ENCODE peak calls at places on chromosomes 16 and 17, in five cellular contexts. F is psoas muscle, O is glutamatergic neuron, V is fibroblast of lung, J is sigmoid colon. D is an unnamed sample.
A peak's percentile ranks its signal among the peaks of the same experiment; 100 is the strongest.

GRCh38 chr16:68370921-68371651 is 60.3 kb downstream of the PRMT7 start:
- DNase-seq in F (no peak), V (no peak), J (no peak), O (no peak), D (peak; percentile 89)

GRCh38 chr16:88076211-88076931 is 125.1 kb downstream of the BANP start:
- DNase-seq in O (peak; percentile 14), F (no peak), V (no peak), J (no peak), D (no peak)

GRCh38 chr17:78125138-78125913 is 3.2 kb downstream of the TMC6 start:
- DNase-seq in O (no peak), V (no peak), J (no peak), F (no peak), D (no peak)

GRCh38 chr17:82238562-82239201 is 9.8 kb downstream of the SLC16A3 start:
- DNase-seq in F (peak; percentile 68), J (peak; percentile 94), V (peak; percentile 87), O (no peak), D (no peak)

GRCh38 chr17:41415411-41415810 is 9.0 kb downstream of the KRT37 start:
- DNase-seq in J (no peak), V (no peak), O (no peak), F (no peak), D (no peak)

GRCh38 chr17:50689251-50689650 is 18.5 kb downstream of the ANKRD40 start:
- DNase-seq in F (no peak), V (peak; percentile 71), O (peak; percentile 39), J (no peak), D (no peak)

GRCh38 chr17:72640415-72641165 is 451.9 kb downstream of the SLC39A11 start:
- DNase-seq in F (no peak), J (no peak), V (no peak), O (no peak), D (no peak)

GRCh38 chr16:23949630-23950290 is 114.0 kb downstream of the PRKCB start:
- DNase-seq in O (no peak), J (no peak), V (no peak), F (peak; percentile 17), D (no peak)

GRCh38 chr16:88920618-88921602 is 54.5 kb upstream of the PABPN1L start:
- DNase-seq in O (peak; percentile 48), J (peak; percentile 87), F (peak; percentile 78), V (peak; percentile 55), D (no peak)

GRCh38 chr16:72537684-72538083 is 365.7 kb upstream of the PMFBP1 start:
- DNase-seq in J (no peak), O (no peak), V (peak; percentile 78), F (no peak), D (no peak)

GRCh38 chr17:73835605-73836004 is 191.4 kb upstream of the SDK2 start:
- DNase-seq in V (no peak), O (no peak), F (no peak), J (no peak), D (no peak)

GRCh38 chr17:52271781-52272180 is 113.3 kb upstream of the CA10 start:
- DNase-seq in F (no peak), O (no peak), V (no peak), J (no peak), D (no peak)

GRCh38 chr17:19719365-19720209 is 3.2 kb upstream of the SLC47A2 start:
- DNase-seq in O (no peak), V (no peak), J (no peak), F (no peak), D (no peak)

GRCh38 chr16:74836111-74836671 is 61.6 kb upstream of the FA2H start:
- DNase-seq in V (no peak), O (no peak), F (no peak), J (no peak), D (no peak)

GRCh38 chr16:86722970-86723369 is 144.6 kb downstream of the FOXL1 start:
- DNase-seq in J (no peak), V (no peak), O (no peak), F (no peak), D (no peak)

GRCh38 chr17:11300738-11301137 is 59.7 kb downstream of the SHISA6 start:
- DNase-seq in F (no peak), O (no peak), J (no peak), V (no peak), D (no peak)

DNA sequence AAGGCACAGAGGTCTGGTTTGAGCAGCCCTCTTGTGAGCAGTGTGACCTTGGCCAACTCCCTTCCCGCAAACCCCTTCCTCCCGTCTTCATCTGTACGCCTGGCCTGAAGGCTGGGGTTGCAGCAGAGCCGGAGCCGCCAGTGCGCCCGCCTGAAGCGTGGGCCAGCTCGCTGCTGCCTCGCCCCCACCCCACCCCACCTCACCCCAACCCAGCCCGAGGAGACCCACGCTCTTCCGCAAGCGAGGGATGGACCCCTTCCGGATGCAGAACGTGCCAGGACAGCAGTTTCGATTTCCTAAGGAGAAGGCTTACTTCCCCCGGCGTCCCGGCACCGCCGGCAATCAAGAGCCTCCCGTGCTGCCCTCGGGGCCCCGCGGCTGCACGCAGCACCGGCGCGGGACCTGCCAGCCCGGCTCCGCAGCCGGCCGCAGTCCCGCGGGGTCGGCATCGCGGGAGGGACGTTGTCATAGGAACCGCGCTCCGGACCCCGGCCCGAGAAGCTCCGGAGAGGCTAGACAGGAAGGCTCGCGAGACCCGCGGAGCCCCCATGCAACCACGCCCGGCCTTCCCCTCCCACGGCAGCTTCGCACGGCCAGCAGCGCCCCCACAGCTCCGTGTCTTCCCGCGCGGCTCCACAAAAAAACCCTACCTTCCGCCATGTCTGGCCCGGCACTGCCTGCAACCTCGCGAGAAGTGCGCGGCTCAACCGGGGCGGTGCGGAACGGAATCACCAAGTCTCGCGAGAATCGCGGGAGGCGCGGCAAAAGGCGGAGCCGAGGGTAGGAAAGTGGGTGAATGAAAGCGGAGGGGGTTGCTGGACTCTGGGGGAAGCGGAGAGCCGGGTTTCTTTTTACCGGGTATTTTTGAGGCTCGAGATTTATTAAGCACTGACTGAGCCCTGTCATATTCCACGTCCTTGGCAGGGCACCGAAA is at the start of gene ANKFY1:
- DNase-seq in J (peak; percentile 98), F (peak; percentile 97), O (peak; percentile 99), V (peak; percentile 88), D (peak; percentile 98)
- TF ChIP-seq CTCF in J (no peak), F (peak; percentile 8), O (no peak), V (no peak), D (peak; percentile 58)

GRCh38 chr17:2368383-2368782 is 31.1 kb downstream of the SGSM2 start:
- DNase-seq in J (no peak), F (no peak), O (no peak), V (no peak), D (no peak)

GRCh38 chr17:2370211-2370589 is 30.7 kb downstream of the MNT start:
- DNase-seq in O (no peak), V (no peak), F (no peak), J (no peak), D (no peak)

GRCh38 chr17:2371183-2372130 is 29.4 kb downstream of the MNT start:
- DNase-seq in V (no peak), J (no peak), F (no peak), O (no peak), D (peak; percentile 94)

GRCh38 chr17:2369039-2369438 is 31.7 kb downstream of the SGSM2 start:
- DNase-seq in V (no peak), J (no peak), O (no peak), F (no peak), D (no peak)

DNA sequence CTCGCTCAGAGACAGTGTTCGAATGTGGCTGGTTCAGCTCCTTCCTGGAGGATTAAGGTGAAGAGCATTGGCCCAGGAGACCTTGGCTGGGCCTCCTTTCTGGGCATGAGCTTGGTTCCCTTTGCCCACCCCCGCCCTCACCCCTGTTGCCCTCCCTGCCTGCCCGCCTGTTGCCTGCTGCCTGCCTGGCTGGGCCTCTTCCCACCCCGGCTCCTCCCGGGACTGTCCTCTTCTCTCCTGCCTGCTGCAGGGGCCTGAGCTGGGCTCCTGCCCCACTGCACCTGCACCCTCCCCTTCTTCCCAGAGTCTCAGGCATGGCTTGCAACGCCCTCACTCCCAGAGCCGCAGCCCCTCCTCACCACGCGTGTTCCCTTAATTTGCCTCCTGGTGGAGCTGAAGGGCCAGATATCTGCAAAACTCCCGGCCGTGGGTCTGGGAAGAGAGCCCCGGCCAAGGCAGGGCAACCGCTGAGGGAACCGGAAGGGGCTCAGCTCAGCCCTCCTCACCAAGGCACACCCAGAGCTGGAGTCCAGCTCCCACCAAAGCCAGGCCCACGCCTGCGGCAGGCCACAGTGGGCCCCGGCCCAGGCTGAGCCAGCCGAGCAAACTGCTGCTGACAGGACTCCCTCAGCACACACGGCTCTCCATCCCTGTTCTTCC is 31.2 kb downstream of the MNT start:
- DNase-seq in F (no peak), O (peak; percentile 67), V (no peak), J (no peak), D (no peak)
- TF ChIP-seq CTCF in F (no peak), O (peak; percentile 12), V (no peak), J (no peak), D (peak; percentile 48)

DNA sequence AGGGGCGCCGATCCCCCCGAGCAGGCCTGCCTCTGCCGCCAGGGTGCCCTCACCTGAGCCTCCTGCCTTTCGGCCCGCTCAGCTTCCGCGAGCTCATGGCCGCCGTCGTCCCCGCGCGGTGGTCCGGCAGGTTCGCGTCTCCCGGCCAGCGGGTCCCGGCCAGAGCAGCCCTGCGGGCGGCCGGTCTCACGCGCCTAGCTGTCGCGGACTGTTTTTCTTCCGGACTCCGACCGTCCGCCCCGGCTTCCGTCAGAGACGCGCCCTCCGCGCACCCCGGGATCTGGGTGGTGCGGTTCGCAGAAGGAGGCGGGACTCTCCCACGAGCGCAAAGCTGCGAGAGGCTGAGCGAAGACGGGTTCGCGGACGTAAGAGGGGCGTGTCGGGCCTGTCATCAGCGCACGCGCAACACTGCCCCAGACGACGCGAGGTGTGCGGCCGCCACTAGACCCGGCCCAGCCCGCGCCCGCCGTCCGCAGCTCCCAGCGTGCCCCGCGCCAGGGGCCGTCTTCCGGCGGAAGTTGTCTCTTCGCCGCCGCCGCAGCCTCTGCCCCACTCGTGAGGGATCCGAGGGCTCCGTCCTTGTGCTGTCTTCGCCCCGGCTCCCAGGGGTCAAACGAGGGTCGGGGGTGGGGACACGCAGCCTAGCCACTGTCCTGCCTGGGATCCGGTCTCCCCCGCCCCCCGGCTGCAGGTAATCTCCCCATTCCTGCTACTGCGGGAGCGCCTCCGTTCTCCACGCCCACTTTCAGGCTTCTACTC is at the start of gene INPP5K:
- DNase-seq in O (peak; percentile 97), F (peak; percentile 98), J (peak; percentile 99), V (peak; percentile 97), D (peak; percentile 100)
- TF ChIP-seq CTCF in O (no peak), F (no peak), J (no peak), V (no peak), D (no peak)

GRCh38 chr17:60173304-60173807 is 23.6 kb downstream of the CA4 start:
- DNase-seq in O (no peak), F (no peak), J (no peak), V (peak; percentile 55), D (no peak)
- TF ChIP-seq CTCF in O (no peak), F (no peak), J (no peak), V (no peak), D (no peak)

DNA sequence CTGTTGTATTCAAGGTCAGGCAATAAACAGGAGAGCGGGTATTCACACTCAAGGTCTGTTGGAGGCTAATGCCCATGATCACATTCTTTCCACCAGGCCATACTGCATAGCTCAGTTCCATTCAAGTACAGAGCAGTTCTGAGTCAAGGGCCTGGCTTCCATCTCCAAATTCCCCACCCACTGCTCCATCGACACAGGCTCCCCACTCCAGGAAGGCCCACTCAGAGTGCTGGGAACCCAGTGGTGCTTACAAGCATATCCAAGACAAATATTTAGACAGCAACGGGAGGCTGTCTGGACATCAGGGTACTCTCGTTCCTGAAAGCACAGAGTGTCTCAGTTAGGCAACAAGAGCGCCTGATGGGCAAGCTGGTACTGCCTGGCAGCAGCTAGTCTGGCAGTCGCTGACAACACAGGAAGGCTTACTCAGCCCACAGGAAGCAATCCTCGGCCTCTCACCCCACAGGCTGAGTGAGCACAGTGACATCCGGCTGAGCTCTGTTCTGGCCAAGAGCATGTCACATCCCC is 40.9 kb downstream of the RFFL start:
- DNase-seq in J (peak; percentile 93), V (peak; percentile 93), F (peak; percentile 72), O (no peak), D (peak; percentile 96)
- TF ChIP-seq CTCF in J (peak; percentile 30), V (no peak), F (no peak), O (no peak), D (peak; percentile 71)

D was measured in chondrocyte.